ENCODE peak calls at places on chromosome 9, in eight cellular contexts. M is heart right ventricle; Q is H1; W is body of pancreas; O is HCT116; V is GM12878; B is CD8-positive, alpha-beta T cell; I is mammary epithelial cell. R is an unnamed sample.

GRCh38 chr9:128053560-128053959 is 13.6 kb downstream of the NAIF1 start:
- DNase-seq in M (no peak), Q (no peak), W (no peak), O (no peak), V (no peak), B (no peak), I (no peak), R (no peak)

GRCh38 chr9:133787749-133788015 is 49.5 kb upstream of the SARDH start:
- DNase-seq in M (peak; percentile 30), Q (no peak), W (no peak), O (no peak), V (peak; percentile 16), B (peak; percentile 3), I (peak; percentile 8), R (no peak)

GRCh38 chr9:38680827-38681226 is 39.1 kb downstream of the FAM240B start:
- DNase-seq in M (no peak), Q (no peak), W (no peak), O (no peak), V (no peak), B (no peak), I (no peak), R (no peak)

GRCh38 chr9:110714314-110714713 is 45.7 kb downstream of the MUSK start:
- DNase-seq in M (no peak), Q (no peak), W (no peak), O (no peak), V (no peak), B (no peak), I (no peak), R (no peak)

GRCh38 chr9:112654282-112654681 is 63.6 kb downstream of the INIP start:
- DNase-seq in M (no peak), Q (peak; percentile 9), W (no peak), O (no peak), V (no peak), B (no peak), I (no peak), R (no peak)

GRCh38 chr9:70285246-70285645 is 26.5 kb downstream of the SMC5 start:
- DNase-seq in M (no peak), Q (no peak), W (no peak), O (no peak), V (no peak), B (no peak), I (no peak), R (no peak)

GRCh38 chr9:84276741-84277140 is 63.8 kb downstream of the SLC28A3 start:
- DNase-seq in M (no peak), Q (no peak), W (no peak), O (no peak), V (no peak), B (no peak), I (no peak), R (no peak)

GRCh38 chr9:86948153-86948929 is 1.0 kb upstream of the GAS1 start:
- DNase-seq in M (peak; percentile 81), Q (no peak), W (peak; percentile 85), O (peak; percentile 47), V (no peak), B (peak; percentile 71), I (peak; percentile 77), R (no peak)

GRCh38 chr9:34540826-34541225 is 18.0 kb upstream of the ENHO start:
- DNase-seq in M (no peak), Q (no peak), W (no peak), O (no peak), V (no peak), B (no peak), I (peak; percentile 66), R (no peak)

GRCh38 chr9:10045598-10045997 is 567.2 kb downstream of the PTPRD start:
- DNase-seq in M (no peak), Q (no peak), W (no peak), O (no peak), V (no peak), B (no peak), I (peak; percentile 26), R (no peak)

GRCh38 chr9:23938908-23939307 is 112.9 kb upstream of the ELAVL2 start:
- DNase-seq in M (no peak), Q (no peak), W (no peak), O (no peak), V (no peak), B (no peak), I (no peak), R (no peak)

GRCh38 chr9:70177121-70177520 is 81.7 kb upstream of the SMC5 start:
- DNase-seq in M (no peak), Q (no peak), W (no peak), O (no peak), V (no peak), B (no peak), I (peak; percentile 13), R (no peak)

GRCh38 chr9:93588641-93589609 is 12.5 kb downstream of the PHF2 start:
- DNase-seq in M (no peak), Q (no peak), W (no peak), O (no peak), V (no peak), B (no peak), I (no peak), R (no peak)

GRCh38 chr9:89601856-89602562 is 2.8 kb upstream of the GADD45G start:
- DNase-seq in M (no peak), Q (no peak), W (no peak), O (no peak), V (no peak), B (no peak), I (no peak), R (no peak)

GRCh38 chr9:7300484-7300883 is 499.1 kb downstream of the DMAC1 start:
- DNase-seq in M (no peak), Q (no peak), W (no peak), O (no peak), V (peak; percentile 37), B (no peak), I (no peak), R (no peak)

GRCh38 chr9:72527801-72528195 is 6.4 kb downstream of the TMC1 start:
- DNase-seq in M (no peak), Q (no peak), W (no peak), O (no peak), V (no peak), B (no peak), I (no peak), R (no peak)
- H3K4me3 ChIP-seq in M (peak overlapping the region; percentile 13), Q (peak overlapping the region; percentile 27), W (no peak overlapping the region), O (peak overlapping the region; percentile 49), V (peak overlapping the region; percentile 51), B (peak overlapping the region; percentile 32), I (no peak overlapping the region), R (no peak overlapping the region)

DNA sequence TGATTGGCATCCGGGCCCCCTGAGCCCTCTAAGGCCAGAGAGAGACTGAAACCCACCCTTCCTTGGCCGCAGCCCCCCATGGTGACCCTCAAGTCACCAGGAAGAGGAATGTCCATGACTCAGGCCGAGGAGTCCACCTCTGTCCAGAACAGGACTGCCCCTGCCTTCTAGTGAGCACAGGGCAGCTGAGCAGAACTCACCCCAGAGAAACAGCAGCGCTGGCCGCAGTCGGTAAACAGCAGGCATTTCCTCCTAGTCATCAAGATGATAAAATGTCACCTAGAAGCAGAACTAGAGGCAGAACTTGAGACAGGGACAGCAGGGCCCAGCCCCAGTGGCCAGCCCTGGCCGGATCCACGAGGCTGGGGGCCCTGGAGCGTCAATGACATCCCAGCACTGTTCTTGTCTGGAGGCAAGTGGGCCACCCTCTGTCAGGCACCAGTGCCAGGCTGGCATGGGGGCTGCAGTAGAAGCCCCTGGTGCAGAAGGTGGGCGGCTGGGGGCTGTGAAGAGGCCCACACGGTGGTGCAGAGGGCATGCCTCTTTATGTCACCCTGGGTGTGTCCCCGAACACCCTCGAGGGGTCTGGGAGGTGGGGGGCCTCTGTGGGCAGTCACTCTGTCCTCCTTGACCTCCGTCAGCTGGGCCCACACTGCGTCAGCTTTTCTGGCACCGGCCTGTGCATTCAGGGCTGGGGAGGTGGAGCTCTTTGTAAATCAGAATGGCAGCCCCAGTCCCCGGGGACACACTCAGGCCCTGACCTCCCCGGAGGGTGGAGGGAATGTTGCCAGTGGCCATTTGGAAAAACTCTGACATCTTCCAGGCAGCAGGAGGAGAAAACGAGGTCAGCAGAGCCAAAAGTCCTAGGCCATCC is 83.0 kb downstream of the NTNG2 start:
- DNase-seq in M (peak; percentile 49), Q (no peak), W (peak; percentile 53), O (no peak), V (no peak), B (no peak), I (no peak), R (no peak)
- H3K27me3 ChIP-seq in M (peaks cover 21% of the 10 kb centered on the region), Q (peaks cover 11% of the 10 kb centered on the region), W (no peaks in the 10 kb centered on the region), O (no peaks in the 10 kb centered on the region), V (peaks cover 6% of the 10 kb centered on the region), B (no peaks in the 10 kb centered on the region), I (peaks cover 2% of the 10 kb centered on the region), R (peaks cover 22% of the 10 kb centered on the region)

GRCh38 chr9:94981661-94982060 is 255.2 kb downstream of the AOPEP start:
- DNase-seq in M (no peak), Q (no peak), W (no peak), O (no peak), V (no peak), B (no peak), I (peak; percentile 7), R (no peak)

GRCh38 chr9:94982211-94982610 is 255.7 kb downstream of the AOPEP start:
- DNase-seq in M (no peak), Q (no peak), W (no peak), O (no peak), V (no peak), B (no peak), I (peak; percentile 36), R (no peak)

GRCh38 chr9:94983552-94983951 is 257.1 kb downstream of the AOPEP start:
- DNase-seq in M (no peak), Q (no peak), W (no peak), O (no peak), V (no peak), B (no peak), I (no peak), R (no peak)

GRCh38 chr9:94979904-94980507 is 253.5 kb downstream of the AOPEP start:
- DNase-seq in M (no peak), Q (no peak), W (no peak), O (no peak), V (no peak), B (no peak), I (no peak), R (no peak)

GRCh38 chr9:94980947-94981632 is 254.6 kb downstream of the AOPEP start:
- DNase-seq in M (no peak), Q (no peak), W (no peak), O (no peak), V (no peak), B (no peak), I (no peak), R (no peak)
- TF ChIP-seq CTCF in M (no peak), Q (no peak), W (no peak), O (no peak), V (no peak), B (no peak), I (no peak), R (no peak)

GRCh38 chr9:77455312-77455927 is 192.7 kb downstream of the GNA14 start:
- DNase-seq in M (no peak), Q (no peak), W (peak; percentile 33), O (peak; percentile 56), V (no peak), B (no peak), I (peak; percentile 36), R (no peak)

GRCh38 chr9:77457916-77458592 is 190.1 kb downstream of the GNA14 start:
- DNase-seq in M (no peak), Q (no peak), W (peak; percentile 59), O (peak; percentile 65), V (no peak), B (peak; percentile 56), I (peak; percentile 42), R (no peak)

GRCh38 chr9:77454668-77455067 is 193.5 kb downstream of the GNA14 start:
- DNase-seq in M (no peak), Q (no peak), W (no peak), O (no peak), V (no peak), B (no peak), I (no peak), R (no peak)

GRCh38 chr9:77453857-77454647 is 194.1 kb downstream of the GNA14 start:
- DNase-seq in M (no peak), Q (no peak), W (peak; percentile 23), O (no peak), V (no peak), B (no peak), I (no peak), R (no peak)

GRCh38 chr9:77456829-77457437 is 191.2 kb downstream of the GNA14 start:
- DNase-seq in M (peak; percentile 80), Q (peak; percentile 79), W (peak; percentile 91), O (peak; percentile 89), V (no peak), B (peak; percentile 73), I (peak; percentile 78), R (peak; percentile 81)
- H3K4me3 ChIP-seq in M (no peak overlapping the region), Q (no peak overlapping the region), W (no peak overlapping the region), O (no peak overlapping the region), V (no peak overlapping the region), B (no peak overlapping the region), I (no peak overlapping the region), R (no peak overlapping the region)